ENCODE peak calls at places on chromosomes 5 and 9, in four cellular contexts. V, Z, R and K are unnamed samples.

GRCh38 chr9:90841213-90841612 is 39.6 kb downstream of the SYK start:
- DNase-seq in V (no peak), Z (no peak), R (no peak), K (no peak)

GRCh38 chr9:72734631-72735030 is 213.2 kb downstream of the TMC1 start:
- DNase-seq in V (no peak), Z (no peak), R (no peak), K (no peak)

GRCh38 chr5:4994994-4995393 is 145.1 kb upstream of the ADAMTS16 start:
- DNase-seq in V (peak), Z (no peak), R (no peak), K (no peak)

GRCh38 chr5:35369965-35370790 is 139.9 kb upstream of the PRLR start:
- DNase-seq in V (no peak), Z (no peak), R (no peak), K (no peak)

GRCh38 chr5:119218830-119219782 is 136.7 kb upstream of the TNFAIP8 start:
- DNase-seq in V (peak), Z (no peak), R (no peak), K (no peak)

GRCh38 chr5:28344803-28345433 is 1306.5 kb upstream of the CDH9 start:
- DNase-seq in V (no peak), Z (peak), R (peak), K (peak)

GRCh38 chr5:19314840-19315239 is 673.2 kb downstream of the CDH18 start:
- DNase-seq in V (no peak), Z (no peak), R (no peak), K (no peak)

GRCh38 chr5:79416499-79416898 is 97.4 kb downstream of the HOMER1 start:
- DNase-seq in V (peak), Z (no peak), R (no peak), K (peak)

GRCh38 chr5:756171-756570 is 28.4 kb downstream of the ZDHHC11B start:
- DNase-seq in V (no peak), Z (no peak), R (no peak), K (no peak)

GRCh38 chr5:38931731-38932130 is 85.9 kb downstream of the OSMR start:
- DNase-seq in V (no peak), Z (no peak), R (no peak), K (no peak)

GRCh38 chr5:43207601-43208000 is 15.6 kb downstream of the NIM1K start:
- DNase-seq in V (peak), Z (no peak), R (no peak), K (no peak)

GRCh38 chr5:34587355-34588241 is 68.5 kb upstream of the RAI14 start:
- DNase-seq in V (peak), Z (no peak), R (peak), K (peak)

GRCh38 chr5:74040065-74040551 is 414.1 kb downstream of the ARHGEF28 start:
- DNase-seq in V (peak), Z (no peak), R (no peak), K (no peak)

GRCh38 chr5:171450423-171451246 is 31.2 kb downstream of the FGF18 start:
- DNase-seq in V (peak), Z (no peak), R (peak), K (no peak)

GRCh38 chr5:158287643-158288228 is 428.8 kb upstream of the CLINT1 start:
- DNase-seq in V (peak), Z (no peak), R (no peak), K (no peak)

GRCh38 chr5:135092476-135092875 is 58.4 kb upstream of the PITX1 start:
- DNase-seq in V (no peak), Z (no peak), R (no peak), K (no peak)

GRCh38 chr9:136650648-136651047 is 12.1 kb upstream of the EGFL7 start:
- DNase-seq in V (no peak), Z (no peak), R (no peak), K (peak)
- TF ChIP-seq CHD1 in V (no peak), Z (no peak), R (no peak), K (no peak)

DNA sequence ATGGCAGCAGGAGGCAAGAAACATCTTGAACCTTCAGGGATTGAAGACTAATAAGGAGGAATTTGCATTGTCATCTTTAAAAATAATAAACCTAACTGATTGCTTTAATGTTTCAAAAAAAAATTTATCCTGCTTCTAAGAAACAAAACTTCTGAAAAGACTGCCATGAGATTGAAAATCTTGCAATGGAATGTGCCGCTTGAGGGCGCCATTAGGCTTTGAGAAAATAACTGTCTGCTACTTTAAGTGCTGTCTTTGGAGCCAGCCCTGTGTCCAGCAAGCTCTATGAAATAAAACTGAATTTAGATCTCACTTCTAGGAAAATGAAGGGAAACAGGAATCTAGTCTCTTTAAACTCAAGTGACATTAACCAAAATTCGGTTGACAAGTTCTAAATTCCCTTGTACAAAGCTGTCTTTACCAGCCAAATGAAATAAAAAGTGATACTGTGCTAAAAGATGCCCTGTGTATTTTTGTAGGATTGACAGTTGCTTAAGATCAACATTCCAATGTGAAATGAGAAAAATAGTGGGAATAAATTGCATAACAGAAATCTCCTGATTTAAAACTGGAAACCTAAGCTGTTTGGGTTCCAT is 79.4 kb downstream of the ESM1 start:
- DNase-seq in V (peak), Z (no peak), R (peak), K (no peak)
- TF ChIP-seq CHD1 in V (no peak), Z (no peak), R (no peak), K (no peak)

DNA sequence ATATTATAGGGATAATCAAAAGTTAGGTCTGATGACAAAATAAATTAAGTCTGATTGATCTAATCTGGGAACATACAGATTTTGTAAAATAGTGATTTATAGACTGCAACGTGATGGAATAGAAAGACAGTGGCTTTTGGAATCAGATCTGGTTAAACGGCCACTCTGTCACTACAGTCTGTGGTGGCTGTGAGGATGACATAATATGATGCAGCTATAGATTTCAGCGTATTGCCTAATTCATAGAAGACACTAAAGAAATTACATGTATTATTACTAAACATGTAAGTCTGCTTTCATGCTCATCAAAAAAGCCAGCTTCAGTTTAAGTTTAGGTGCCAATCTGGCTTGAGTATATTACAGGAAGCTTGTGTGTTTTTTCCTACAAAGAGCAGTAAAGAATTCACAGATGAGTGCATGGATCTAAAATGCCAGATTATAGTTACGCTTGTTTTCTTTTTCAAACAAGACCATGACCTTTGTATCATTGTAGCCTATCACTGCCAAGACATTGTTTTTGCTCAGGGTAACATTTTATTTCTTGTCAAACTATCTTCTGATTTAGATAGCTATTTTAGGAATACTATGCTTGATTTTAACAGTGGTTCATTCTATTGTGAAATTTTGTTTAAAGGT is 25.7 kb downstream of the CPEB4 start:
- DNase-seq in V (no peak), Z (no peak), R (no peak), K (no peak)
- TF ChIP-seq CHD1 in V (no peak), Z (no peak), R (no peak), K (no peak)

GRCh38 chr9:110669439-110669838 is 848 bp downstream of the MUSK start:
- DNase-seq in V (no peak), Z (no peak), R (no peak), K (no peak)
- TF ChIP-seq CHD1 in V (no peak), Z (no peak), R (no peak), K (no peak)

GRCh38 chr5:115304496-115304895 is 8.0 kb upstream of the CCDC112 start:
- DNase-seq in V (no peak), Z (no peak), R (no peak), K (no peak)
- TF ChIP-seq CHD1 in V (no peak), Z (no peak), R (no peak), K (no peak)

GRCh38 chr9:88052446-88052845 is 78.1 kb upstream of the CDK20 start:
- DNase-seq in V (no peak), Z (no peak), R (no peak), K (no peak)
- TF ChIP-seq CHD1 in V (no peak), Z (no peak), R (no peak), K (no peak)

DNA sequence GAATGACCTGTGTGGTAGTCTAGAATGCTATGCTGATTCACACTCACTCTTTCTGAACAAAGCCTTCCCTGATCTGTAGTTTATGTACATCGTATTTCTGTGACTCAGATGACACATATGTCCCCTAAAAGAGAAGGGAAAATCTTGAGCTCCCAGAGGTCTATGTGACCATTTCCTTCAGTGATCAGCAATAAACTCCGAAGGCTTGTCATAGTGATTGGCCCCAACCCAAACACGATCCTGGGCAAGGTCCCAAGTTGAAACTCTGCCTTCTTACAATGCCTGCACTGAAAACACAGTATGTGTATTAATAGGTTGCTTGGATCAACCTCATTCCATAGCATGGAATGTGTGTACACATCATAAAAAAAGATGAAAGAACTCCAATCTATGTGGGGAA is 685.8 kb downstream of the MAT2B start:
- DNase-seq in V (peak), Z (no peak), R (no peak), K (no peak)
- TF ChIP-seq CHD1 in V (no peak), Z (no peak), R (no peak), K (no peak)

GRCh38 chr9:112764837-112765236 is 14.3 kb downstream of the SNX30 start:
- DNase-seq in V (no peak), Z (no peak), R (peak), K (no peak)
- TF ChIP-seq CHD1 in V (no peak), Z (no peak), R (no peak), K (no peak)

GRCh38 chr9:131010482-131011273 is 1.7 kb downstream of the LAMC3 start:
- DNase-seq in V (no peak), Z (no peak), R (no peak), K (no peak)

GRCh38 chr9:131008563-131008908 is 438 bp upstream of the LAMC3 start:
- DNase-seq in V (no peak), Z (no peak), R (no peak), K (no peak)

GRCh38 chr9:131011274-131012022 is 2.5 kb downstream of the LAMC3 start:
- DNase-seq in V (no peak), Z (no peak), R (peak), K (no peak)

GRCh38 chr9:131008086-131008485 is 888 bp upstream of the LAMC3 start:
- DNase-seq in V (no peak), Z (no peak), R (no peak), K (no peak)

DNA sequence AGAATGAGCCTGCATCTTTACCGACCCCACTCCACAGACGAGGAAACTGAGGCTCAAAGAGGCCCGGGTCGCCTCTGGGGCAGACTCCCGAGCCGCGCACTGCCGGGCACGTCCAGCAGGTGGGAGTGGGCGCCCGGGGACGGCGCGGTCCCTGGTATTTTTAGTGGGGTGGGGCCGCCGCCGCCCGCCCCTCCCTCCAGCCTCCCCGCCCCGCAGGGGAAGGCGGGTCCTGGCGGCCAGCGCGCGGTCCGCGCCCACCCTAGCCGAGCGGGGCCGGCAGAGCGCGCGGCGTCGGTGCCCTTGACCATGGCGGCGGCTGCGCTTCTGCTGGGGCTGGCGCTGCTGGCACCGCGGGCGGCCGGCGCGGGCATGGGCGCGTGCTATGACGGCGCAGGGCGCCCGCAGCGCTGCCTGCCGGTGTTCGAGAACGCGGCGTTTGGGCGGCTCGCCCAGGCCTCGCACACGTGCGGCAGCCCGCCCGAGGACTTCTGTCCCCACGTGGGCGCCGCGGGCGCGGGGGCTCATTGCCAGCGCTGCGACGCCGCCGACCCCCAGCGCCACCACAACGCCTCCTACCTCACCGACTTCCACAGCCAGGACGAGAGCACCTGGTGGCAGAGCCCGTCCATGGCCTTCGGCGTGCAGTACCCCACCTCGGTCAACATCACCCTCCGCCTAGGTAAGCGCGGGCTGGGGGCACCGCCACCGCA is at the start of gene LAMC3:
- DNase-seq in V (no peak), Z (no peak), R (peak), K (no peak)
- TF ChIP-seq CHD1 in V (no peak), Z (no peak), R (no peak), K (no peak)

GRCh38 chr5:76716456-76717157 is 681 bp downstream of the F2R start:
- DNase-seq in V (no peak), Z (no peak), R (peak), K (no peak)

GRCh38 chr5:76715484-76715733 is 517 bp upstream of the F2R start:
- DNase-seq in V (no peak), Z (no peak), R (no peak), K (no peak)

GRCh38 chr5:76715734-76716455 is at the start of gene F2R:
- DNase-seq in V (peak), Z (no peak), R (peak), K (no peak)

GRCh38 chr5:76717222-76718083 is 1.5 kb downstream of the F2R start:
- DNase-seq in V (no peak), Z (no peak), R (peak), K (no peak)

DNA sequence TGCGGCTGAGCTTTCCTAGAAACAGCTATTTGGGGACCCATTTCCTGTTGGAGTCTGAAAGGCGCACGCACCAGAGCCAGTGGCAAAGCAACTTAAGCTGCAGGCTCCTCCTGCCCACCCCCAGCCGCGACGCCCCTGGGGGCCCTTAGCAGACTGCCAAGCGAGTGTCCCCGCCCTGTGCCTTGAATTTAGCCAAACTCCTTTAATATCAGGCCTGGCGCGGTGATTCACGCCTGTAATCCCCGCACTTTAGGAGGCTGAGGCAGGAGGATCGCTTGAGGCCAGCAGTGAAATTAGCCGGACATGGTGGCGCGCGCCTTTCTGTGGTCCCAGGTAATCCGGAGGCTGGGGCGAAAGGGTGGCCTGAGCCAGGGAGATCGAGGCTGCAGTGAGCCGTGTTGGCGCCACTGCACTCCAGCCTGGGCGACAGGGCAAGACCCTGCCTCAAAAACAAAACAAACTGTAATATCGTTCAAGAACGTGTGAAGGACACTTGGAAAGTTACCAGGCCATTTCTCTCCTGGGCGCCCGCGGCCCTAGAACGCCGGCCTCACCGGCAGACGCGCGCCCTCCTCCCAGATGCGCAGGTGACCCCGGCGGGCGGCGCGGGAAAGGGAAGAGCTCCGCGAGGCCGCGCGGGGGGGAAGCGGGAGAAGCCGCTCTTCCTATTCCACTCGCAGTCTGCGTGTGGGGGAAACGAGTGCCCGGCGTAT is 999 bp upstream of the F2R start:
- DNase-seq in V (no peak), Z (no peak), R (no peak), K (no peak)
- TF ChIP-seq CHD1 in V (no peak), Z (no peak), R (no peak), K (no peak)